ENCODE peak calls at places on chromosomes 7 and 10, in four cellular contexts. Q is tibial artery, G is fibroblast of lung, J is heart left ventricle. H is an unnamed sample.

GRCh38 chr7:107810626-107811025 is 7.6 kb upstream of the SLC26A3 start:
- DNase-seq in Q (no peak), G (no peak), J (no peak), H (no peak)

GRCh38 chr7:19373334-19373733 is 228.1 kb upstream of the FERD3L start:
- DNase-seq in Q (no peak), G (no peak), J (no peak), H (no peak)

GRCh38 chr10:133091316-133091715 is 3.6 kb downstream of the ADGRA1 start:
- DNase-seq in J (no peak), Q (no peak), G (no peak), H (no peak)

GRCh38 chr7:130884437-130885417 is 150.7 kb upstream of the KLF14 start:
- DNase-seq in J (no peak), Q (no peak), G (peak), H (no peak)

GRCh38 chr10:5442056-5442989 is 30.0 kb downstream of the NET1 start:
- DNase-seq in J (no peak), Q (no peak), G (no peak), H (no peak)

GRCh38 chr7:112550468-112551060 is 69.8 kb downstream of the LSMEM1 start:
- DNase-seq in J (no peak), G (peak), Q (no peak), H (no peak)

GRCh38 chr7:150324366-150324961 is 1.1 kb upstream of the ACTR3C start:
- DNase-seq in J (no peak), Q (no peak), G (peak), H (no peak)

GRCh38 chr7:90604383-90604782 is 8.3 kb downstream of the CDK14 start:
- DNase-seq in J (no peak), G (no peak), Q (no peak), H (no peak)

GRCh38 chr7:128886391-128887168 is 23.9 kb downstream of the ATP6V1F start:
- DNase-seq in G (no peak), J (peak), Q (no peak), H (no peak)

GRCh38 chr7:17986826-17987225 is 40.8 kb downstream of the PRPS1L1 start:
- DNase-seq in J (no peak), G (peak), Q (no peak), H (no peak)

DNA sequence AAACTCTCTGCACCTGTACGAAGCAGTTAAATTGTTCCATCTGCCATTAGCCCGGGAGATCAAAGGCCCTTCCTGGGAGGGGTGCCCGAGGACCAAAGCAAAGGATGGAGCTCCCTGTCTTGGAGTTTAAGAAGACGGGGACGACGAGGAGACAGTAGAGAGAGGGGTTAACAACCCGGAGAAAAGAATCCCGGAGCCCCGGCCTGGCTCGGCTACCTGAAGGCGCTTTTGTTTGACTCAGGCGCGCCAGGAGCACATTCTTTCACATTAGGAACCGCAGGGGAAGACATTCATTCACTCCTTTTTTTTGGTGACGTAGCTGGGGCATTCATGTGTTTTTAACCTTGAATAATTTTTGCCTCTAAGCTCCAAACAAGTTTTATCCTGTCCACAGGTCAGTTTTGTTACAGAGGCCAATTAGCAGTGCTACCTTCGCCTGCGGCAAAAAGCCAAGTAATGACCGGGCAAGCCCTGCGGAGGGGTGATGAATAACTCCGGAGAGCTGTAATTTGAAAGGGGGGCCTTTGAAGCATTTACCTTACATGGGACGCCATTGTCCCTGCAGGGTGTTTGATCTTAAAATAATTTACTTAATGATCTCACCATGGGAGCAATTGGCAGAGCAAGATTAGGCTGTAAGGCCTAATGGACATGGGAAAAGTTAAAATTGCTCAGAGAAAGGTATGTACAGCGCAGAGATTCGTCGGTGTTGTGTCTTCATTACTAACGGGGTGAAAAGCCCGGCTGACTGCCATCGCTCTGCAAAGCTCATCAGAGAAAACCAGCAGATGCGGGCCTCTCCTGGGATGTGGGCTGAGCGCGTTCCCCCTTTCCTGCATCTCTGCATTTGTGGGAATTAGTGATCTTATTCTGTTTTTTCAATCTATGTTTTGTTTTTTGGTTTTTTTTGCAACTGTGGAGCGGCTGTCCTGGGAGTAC is 257.9 kb upstream of the SP4 start:
- DNase-seq in J (no peak), Q (no peak), G (no peak), H (no peak)
- H3K4me3 ChIP-seq in J (no peak), Q (no peak), G (no peak), H (no peak)

DNA sequence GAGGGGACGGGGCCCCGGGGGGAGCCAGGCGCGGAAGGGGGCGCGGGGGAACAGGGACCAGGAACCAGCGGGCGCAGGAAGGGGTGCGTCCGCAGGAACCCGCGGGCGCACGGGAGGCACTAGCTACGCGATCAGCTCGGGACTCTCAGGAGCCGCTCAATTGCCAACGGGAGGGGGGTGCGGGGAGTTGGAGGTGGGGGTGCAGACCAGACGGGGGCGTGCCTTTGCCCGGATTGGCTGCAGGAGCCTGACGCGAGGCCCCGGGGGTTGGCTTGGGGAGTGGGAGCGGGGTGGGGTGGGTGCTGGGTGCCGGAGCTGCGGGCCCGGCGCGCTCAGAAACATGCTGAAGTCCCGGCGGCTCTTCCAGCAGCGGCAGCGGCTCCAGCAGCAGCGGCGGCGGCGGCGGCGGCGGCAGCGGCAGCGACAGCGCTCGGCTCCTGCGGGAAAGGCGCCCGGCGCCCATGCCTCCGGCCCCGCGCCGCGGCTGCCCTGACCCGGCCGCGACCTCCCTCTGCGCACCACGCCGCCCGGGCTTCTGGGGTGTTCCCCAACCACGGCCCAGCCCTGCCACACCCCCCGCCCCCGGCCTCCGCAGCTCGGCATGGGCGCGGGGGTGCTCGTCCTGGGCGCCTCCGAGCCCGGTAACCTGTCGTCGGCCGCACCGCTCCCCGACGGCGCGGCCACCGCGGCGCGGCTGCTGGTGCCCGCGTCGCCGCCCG is at the start of gene ADRB1:
- DNase-seq in J (peak), Q (peak), G (peak), H (no peak)
- H3K27ac ChIP-seq in J (peak), Q (no peak), G (no peak), H (no peak)

GRCh38 chr10:9707205-9707604 is 1310.5 kb upstream of the CELF2 start:
- DNase-seq in Q (no peak), J (no peak), G (no peak), H (no peak)
- H3K4me3 ChIP-seq in Q (no peak), J (no peak), G (no peak), H (no peak)

GRCh38 chr7:40400525-40400924 is 265.7 kb downstream of the SUGCT start:
- DNase-seq in J (no peak), G (no peak), Q (no peak), H (no peak)
- H3K27ac ChIP-seq in J (no peak), G (no peak), Q (no peak), H (peak)

H was measured in thoracic aorta.